ENCODE peak calls at places on chromosome 9, in eight cellular contexts. One of them, this sample, is unnamed.

GRCh38 chr9:15524845-15525455 is 14.2 kb upstream of the PSIP1 start:
- DNase-seq in ovary: no peak
- DNase-seq in AG08396: no peak
- DNase-seq in stimulated activated CD4-positive, alpha-beta T cell treated with anti-CD3 and anti-CD28 coated beads, TNF-alpha, amount 100 ng/mL, for 4 hours: no peak
- DNase-seq in body of pancreas: no peak
- DNase-seq in ecto neural progenitor cell: no peak
- DNase-seq in SW480: no peak
- DNase-seq in hypothalamus: no peak
- DNase-seq in this sample: no peak

GRCh38 chr9:32525506-32525905 is 490 bp downstream of the RIGI start:
- DNase-seq in ovary: no peak
- DNase-seq in AG08396: no peak
- DNase-seq in stimulated activated CD4-positive, alpha-beta T cell treated with anti-CD3 and anti-CD28 coated beads, TNF-alpha, amount 100 ng/mL, for 4 hours: no peak
- DNase-seq in body of pancreas: no peak
- DNase-seq in ecto neural progenitor cell: no peak
- DNase-seq in SW480: peak; percentile 1
- DNase-seq in hypothalamus: no peak
- DNase-seq in this sample: no peak

GRCh38 chr9:129968690-129969485 is 74.1 kb downstream of the FNBP1 start:
- DNase-seq in ovary: no peak
- DNase-seq in AG08396: peak; percentile 38
- DNase-seq in stimulated activated CD4-positive, alpha-beta T cell treated with anti-CD3 and anti-CD28 coated beads, TNF-alpha, amount 100 ng/mL, for 4 hours: no peak
- DNase-seq in body of pancreas: no peak
- DNase-seq in ecto neural progenitor cell: no peak
- DNase-seq in SW480: no peak
- DNase-seq in hypothalamus: no peak
- DNase-seq in this sample: peak; percentile 65

GRCh38 chr9:136437430-136437829 is 2.2 kb downstream of the INPP5E start:
- DNase-seq in ovary: no peak
- DNase-seq in AG08396: peak; percentile 56
- DNase-seq in stimulated activated CD4-positive, alpha-beta T cell treated with anti-CD3 and anti-CD28 coated beads, TNF-alpha, amount 100 ng/mL, for 4 hours: no peak
- DNase-seq in body of pancreas: no peak
- DNase-seq in ecto neural progenitor cell: no peak
- DNase-seq in SW480: no peak
- DNase-seq in hypothalamus: no peak
- DNase-seq in this sample: peak; percentile 93

GRCh38 chr9:92762196-92762595 is 2.4 kb downstream of the BICD2 start:
- DNase-seq in ovary: no peak
- DNase-seq in AG08396: no peak
- DNase-seq in stimulated activated CD4-positive, alpha-beta T cell treated with anti-CD3 and anti-CD28 coated beads, TNF-alpha, amount 100 ng/mL, for 4 hours: no peak
- DNase-seq in body of pancreas: no peak
- DNase-seq in ecto neural progenitor cell: no peak
- DNase-seq in SW480: no peak
- DNase-seq in hypothalamus: no peak
- DNase-seq in this sample: no peak

GRCh38 chr9:69748304-69748703 is 11.5 kb downstream of the PTAR1 start:
- DNase-seq in ovary: no peak
- DNase-seq in AG08396: no peak
- DNase-seq in stimulated activated CD4-positive, alpha-beta T cell treated with anti-CD3 and anti-CD28 coated beads, TNF-alpha, amount 100 ng/mL, for 4 hours: no peak
- DNase-seq in body of pancreas: no peak
- DNase-seq in ecto neural progenitor cell: no peak
- DNase-seq in SW480: no peak
- DNase-seq in hypothalamus: no peak
- DNase-seq in this sample: no peak

GRCh38 chr9:71886015-71886414 is 25.0 kb downstream of the ABHD17B start:
- DNase-seq in ovary: no peak
- DNase-seq in AG08396: no peak
- DNase-seq in stimulated activated CD4-positive, alpha-beta T cell treated with anti-CD3 and anti-CD28 coated beads, TNF-alpha, amount 100 ng/mL, for 4 hours: no peak
- DNase-seq in body of pancreas: no peak
- DNase-seq in ecto neural progenitor cell: no peak
- DNase-seq in SW480: no peak
- DNase-seq in hypothalamus: no peak
- DNase-seq in this sample: no peak

GRCh38 chr9:136078498-136079011 is 16.5 kb downstream of the NACC2 start:
- DNase-seq in ovary: no peak
- DNase-seq in AG08396: no peak
- DNase-seq in stimulated activated CD4-positive, alpha-beta T cell treated with anti-CD3 and anti-CD28 coated beads, TNF-alpha, amount 100 ng/mL, for 4 hours: no peak
- DNase-seq in body of pancreas: no peak
- DNase-seq in ecto neural progenitor cell: no peak
- DNase-seq in SW480: no peak
- DNase-seq in hypothalamus: no peak
- DNase-seq in this sample: peak; percentile 55

GRCh38 chr9:136297016-136297691 is 6.7 kb downstream of the CCDC187 start:
- DNase-seq in ovary: no peak
- DNase-seq in AG08396: no peak
- DNase-seq in stimulated activated CD4-positive, alpha-beta T cell treated with anti-CD3 and anti-CD28 coated beads, TNF-alpha, amount 100 ng/mL, for 4 hours: no peak
- DNase-seq in body of pancreas: peak; percentile 94
- DNase-seq in ecto neural progenitor cell: no peak
- DNase-seq in SW480: peak; percentile 81
- DNase-seq in hypothalamus: no peak
- DNase-seq in this sample: no peak

GRCh38 chr9:113616716-113617496 is 153.4 kb downstream of the RGS3 start:
- DNase-seq in ovary: no peak
- DNase-seq in AG08396: no peak
- DNase-seq in stimulated activated CD4-positive, alpha-beta T cell treated with anti-CD3 and anti-CD28 coated beads, TNF-alpha, amount 100 ng/mL, for 4 hours: no peak
- DNase-seq in body of pancreas: no peak
- DNase-seq in ecto neural progenitor cell: no peak
- DNase-seq in SW480: no peak
- DNase-seq in hypothalamus: no peak
- DNase-seq in this sample: no peak

GRCh38 chr9:19185191-19185590 is 45.3 kb upstream of the DENND4C start:
- DNase-seq in ovary: no peak
- DNase-seq in AG08396: no peak
- DNase-seq in stimulated activated CD4-positive, alpha-beta T cell treated with anti-CD3 and anti-CD28 coated beads, TNF-alpha, amount 100 ng/mL, for 4 hours: no peak
- DNase-seq in body of pancreas: no peak
- DNase-seq in ecto neural progenitor cell: no peak
- DNase-seq in SW480: no peak
- DNase-seq in hypothalamus: no peak
- DNase-seq in this sample: no peak

GRCh38 chr9:34984049-34984448 is 5.5 kb upstream of the DNAJB5 start:
- DNase-seq in ovary: no peak
- DNase-seq in AG08396: no peak
- DNase-seq in stimulated activated CD4-positive, alpha-beta T cell treated with anti-CD3 and anti-CD28 coated beads, TNF-alpha, amount 100 ng/mL, for 4 hours: no peak
- DNase-seq in body of pancreas: no peak
- DNase-seq in ecto neural progenitor cell: peak; percentile 71
- DNase-seq in SW480: peak; percentile 25
- DNase-seq in hypothalamus: no peak
- DNase-seq in this sample: no peak

GRCh38 chr9:121772600-121773285 is 121.3 kb downstream of the DAB2IP start:
- DNase-seq in ovary: peak; percentile 20
- DNase-seq in AG08396: no peak
- DNase-seq in stimulated activated CD4-positive, alpha-beta T cell treated with anti-CD3 and anti-CD28 coated beads, TNF-alpha, amount 100 ng/mL, for 4 hours: no peak
- DNase-seq in body of pancreas: peak; percentile 74
- DNase-seq in ecto neural progenitor cell: no peak
- DNase-seq in SW480: no peak
- DNase-seq in hypothalamus: peak; percentile 78
- DNase-seq in this sample: no peak

GRCh38 chr9:752201-752600 is 89.3 kb upstream of the DMRT1 start:
- DNase-seq in ovary: no peak
- DNase-seq in AG08396: peak; percentile 51
- DNase-seq in stimulated activated CD4-positive, alpha-beta T cell treated with anti-CD3 and anti-CD28 coated beads, TNF-alpha, amount 100 ng/mL, for 4 hours: no peak
- DNase-seq in body of pancreas: no peak
- DNase-seq in ecto neural progenitor cell: no peak
- DNase-seq in SW480: no peak
- DNase-seq in hypothalamus: no peak
- DNase-seq in this sample: peak; percentile 93

GRCh38 chr9:71758785-71759184 is 9.5 kb downstream of the CEMIP2 start:
- DNase-seq in ovary: no peak
- DNase-seq in AG08396: no peak
- DNase-seq in stimulated activated CD4-positive, alpha-beta T cell treated with anti-CD3 and anti-CD28 coated beads, TNF-alpha, amount 100 ng/mL, for 4 hours: no peak
- DNase-seq in body of pancreas: peak; percentile 35
- DNase-seq in ecto neural progenitor cell: no peak
- DNase-seq in SW480: peak; percentile 77
- DNase-seq in hypothalamus: no peak
- DNase-seq in this sample: peak; percentile 62

GRCh38 chr9:126615251-126615790 is 1.6 kb downstream of the LMX1B start:
- DNase-seq in ovary: no peak
- DNase-seq in AG08396: no peak
- DNase-seq in stimulated activated CD4-positive, alpha-beta T cell treated with anti-CD3 and anti-CD28 coated beads, TNF-alpha, amount 100 ng/mL, for 4 hours: no peak
- DNase-seq in body of pancreas: peak; percentile 47
- DNase-seq in ecto neural progenitor cell: peak; percentile 67
- DNase-seq in SW480: no peak
- DNase-seq in hypothalamus: no peak
- DNase-seq in this sample: peak; percentile 92

GRCh38 chr9:102479191-102479590 is 515.9 kb upstream of the CYLC2 start:
- DNase-seq in ovary: no peak
- DNase-seq in AG08396: no peak
- DNase-seq in stimulated activated CD4-positive, alpha-beta T cell treated with anti-CD3 and anti-CD28 coated beads, TNF-alpha, amount 100 ng/mL, for 4 hours: no peak
- DNase-seq in body of pancreas: no peak
- DNase-seq in ecto neural progenitor cell: no peak
- DNase-seq in SW480: no peak
- DNase-seq in hypothalamus: no peak
- DNase-seq in this sample: no peak

GRCh38 chr9:106893088-106893487 is 30.1 kb downstream of the ZNF462 start:
- DNase-seq in ovary: no peak
- DNase-seq in AG08396: no peak
- DNase-seq in stimulated activated CD4-positive, alpha-beta T cell treated with anti-CD3 and anti-CD28 coated beads, TNF-alpha, amount 100 ng/mL, for 4 hours: no peak
- DNase-seq in body of pancreas: no peak
- DNase-seq in ecto neural progenitor cell: no peak
- DNase-seq in SW480: peak; percentile 66
- DNase-seq in hypothalamus: no peak
- DNase-seq in this sample: peak; percentile 76

GRCh38 chr9:15158019-15158418 is 149.0 kb downstream of the TTC39B start:
- DNase-seq in ovary: no peak
- DNase-seq in AG08396: no peak
- DNase-seq in stimulated activated CD4-positive, alpha-beta T cell treated with anti-CD3 and anti-CD28 coated beads, TNF-alpha, amount 100 ng/mL, for 4 hours: no peak
- DNase-seq in body of pancreas: no peak
- DNase-seq in ecto neural progenitor cell: no peak
- DNase-seq in SW480: no peak
- DNase-seq in hypothalamus: no peak
- DNase-seq in this sample: no peak

GRCh38 chr9:73215249-73215648 is 63.6 kb downstream of the ANXA1 start:
- DNase-seq in ovary: no peak
- DNase-seq in AG08396: no peak
- DNase-seq in stimulated activated CD4-positive, alpha-beta T cell treated with anti-CD3 and anti-CD28 coated beads, TNF-alpha, amount 100 ng/mL, for 4 hours: no peak
- DNase-seq in body of pancreas: no peak
- DNase-seq in ecto neural progenitor cell: no peak
- DNase-seq in SW480: no peak
- DNase-seq in hypothalamus: no peak
- DNase-seq in this sample: peak; percentile 61

GRCh38 chr9:134392900-134393299 is 66.6 kb downstream of the RXRA start:
- DNase-seq in ovary: no peak
- DNase-seq in AG08396: no peak
- DNase-seq in stimulated activated CD4-positive, alpha-beta T cell treated with anti-CD3 and anti-CD28 coated beads, TNF-alpha, amount 100 ng/mL, for 4 hours: no peak
- DNase-seq in body of pancreas: no peak
- DNase-seq in ecto neural progenitor cell: no peak
- DNase-seq in SW480: no peak
- DNase-seq in hypothalamus: no peak
- DNase-seq in this sample: no peak

GRCh38 chr9:105507096-105507495 is 50.8 kb upstream of the FKTN start:
- DNase-seq in ovary: no peak
- DNase-seq in AG08396: no peak
- DNase-seq in stimulated activated CD4-positive, alpha-beta T cell treated with anti-CD3 and anti-CD28 coated beads, TNF-alpha, amount 100 ng/mL, for 4 hours: no peak
- DNase-seq in body of pancreas: no peak
- DNase-seq in ecto neural progenitor cell: no peak
- DNase-seq in SW480: peak; percentile 9
- DNase-seq in hypothalamus: no peak
- DNase-seq in this sample: no peak

GRCh38 chr9:34398875-34399274 is 22.2 kb upstream of the MYORG start:
- DNase-seq in ovary: no peak
- DNase-seq in AG08396: no peak
- DNase-seq in stimulated activated CD4-positive, alpha-beta T cell treated with anti-CD3 and anti-CD28 coated beads, TNF-alpha, amount 100 ng/mL, for 4 hours: no peak
- DNase-seq in body of pancreas: no peak
- DNase-seq in ecto neural progenitor cell: peak; percentile 22
- DNase-seq in SW480: no peak
- DNase-seq in hypothalamus: no peak
- DNase-seq in this sample: peak; percentile 27

GRCh38 chr9:137298983-137299521 is 3.0 kb downstream of the NRARP start:
- DNase-seq in ovary: peak; percentile 6
- DNase-seq in AG08396: no peak
- DNase-seq in stimulated activated CD4-positive, alpha-beta T cell treated with anti-CD3 and anti-CD28 coated beads, TNF-alpha, amount 100 ng/mL, for 4 hours: no peak
- DNase-seq in body of pancreas: peak; percentile 43
- DNase-seq in ecto neural progenitor cell: peak; percentile 62
- DNase-seq in SW480: no peak
- DNase-seq in hypothalamus: no peak
- DNase-seq in this sample: no peak

GRCh38 chr9:22105005-22105722 is 96.1 kb upstream of the CDKN2B start:
- DNase-seq in ovary: no peak
- DNase-seq in AG08396: no peak
- DNase-seq in stimulated activated CD4-positive, alpha-beta T cell treated with anti-CD3 and anti-CD28 coated beads, TNF-alpha, amount 100 ng/mL, for 4 hours: no peak
- DNase-seq in body of pancreas: no peak
- DNase-seq in ecto neural progenitor cell: no peak
- DNase-seq in SW480: no peak
- DNase-seq in hypothalamus: no peak
- DNase-seq in this sample: no peak

GRCh38 chr9:79408617-79409016 is 163.1 kb upstream of the TLE4 start:
- DNase-seq in ovary: no peak
- DNase-seq in AG08396: peak; percentile 12
- DNase-seq in stimulated activated CD4-positive, alpha-beta T cell treated with anti-CD3 and anti-CD28 coated beads, TNF-alpha, amount 100 ng/mL, for 4 hours: no peak
- DNase-seq in body of pancreas: no peak
- DNase-seq in ecto neural progenitor cell: no peak
- DNase-seq in SW480: no peak
- DNase-seq in hypothalamus: no peak
- DNase-seq in this sample: peak; percentile 48

GRCh38 chr9:137046094-137046787 is at the start of gene NPDC1:
- DNase-seq in ovary: peak; percentile 53
- DNase-seq in AG08396: peak; percentile 94
- DNase-seq in stimulated activated CD4-positive, alpha-beta T cell treated with anti-CD3 and anti-CD28 coated beads, TNF-alpha, amount 100 ng/mL, for 4 hours: peak; percentile 52
- DNase-seq in body of pancreas: peak; percentile 89
- DNase-seq in ecto neural progenitor cell: peak; percentile 93
- DNase-seq in SW480: peak; percentile 85
- DNase-seq in hypothalamus: peak; percentile 67
- DNase-seq in this sample: peak; percentile 100

GRCh38 chr9:34338664-34339063 is 9.3 kb downstream of the NUDT2 start:
- DNase-seq in ovary: no peak
- DNase-seq in AG08396: no peak
- DNase-seq in stimulated activated CD4-positive, alpha-beta T cell treated with anti-CD3 and anti-CD28 coated beads, TNF-alpha, amount 100 ng/mL, for 4 hours: no peak
- DNase-seq in body of pancreas: no peak
- DNase-seq in ecto neural progenitor cell: no peak
- DNase-seq in SW480: no peak
- DNase-seq in hypothalamus: peak; percentile 49
- DNase-seq in this sample: no peak

GRCh38 chr9:128149001-128149701 is at the start of gene LCN2:
- DNase-seq in ovary: no peak
- DNase-seq in AG08396: no peak
- DNase-seq in stimulated activated CD4-positive, alpha-beta T cell treated with anti-CD3 and anti-CD28 coated beads, TNF-alpha, amount 100 ng/mL, for 4 hours: no peak
- DNase-seq in body of pancreas: peak; percentile 92
- DNase-seq in ecto neural progenitor cell: no peak
- DNase-seq in SW480: peak; percentile 88
- DNase-seq in hypothalamus: no peak
- DNase-seq in this sample: peak; percentile 65

GRCh38 chr9:38380230-38380871 is 12.2 kb upstream of the ALDH1B1 start:
- DNase-seq in ovary: no peak
- DNase-seq in AG08396: no peak
- DNase-seq in stimulated activated CD4-positive, alpha-beta T cell treated with anti-CD3 and anti-CD28 coated beads, TNF-alpha, amount 100 ng/mL, for 4 hours: no peak
- DNase-seq in body of pancreas: no peak
- DNase-seq in ecto neural progenitor cell: peak; percentile 41
- DNase-seq in SW480: no peak
- DNase-seq in hypothalamus: no peak
- DNase-seq in this sample: no peak

GRCh38 chr9:135670721-135671590 is 7.8 kb downstream of the LCN9 start:
- DNase-seq in ovary: no peak
- DNase-seq in AG08396: no peak
- DNase-seq in stimulated activated CD4-positive, alpha-beta T cell treated with anti-CD3 and anti-CD28 coated beads, TNF-alpha, amount 100 ng/mL, for 4 hours: no peak
- DNase-seq in body of pancreas: no peak
- DNase-seq in ecto neural progenitor cell: no peak
- DNase-seq in SW480: no peak
- DNase-seq in hypothalamus: no peak
- DNase-seq in this sample: peak; percentile 68

GRCh38 chr9:129567329-129567728 is 53.6 kb downstream of the C9orf50 start:
- DNase-seq in ovary: no peak
- DNase-seq in AG08396: no peak
- DNase-seq in stimulated activated CD4-positive, alpha-beta T cell treated with anti-CD3 and anti-CD28 coated beads, TNF-alpha, amount 100 ng/mL, for 4 hours: no peak
- DNase-seq in body of pancreas: no peak
- DNase-seq in ecto neural progenitor cell: no peak
- DNase-seq in SW480: no peak
- DNase-seq in hypothalamus: no peak
- DNase-seq in this sample: no peak

GRCh38 chr9:133683494-133684460 is 47.6 kb downstream of the DBH start:
- DNase-seq in ovary: no peak
- DNase-seq in AG08396: peak; percentile 48
- DNase-seq in stimulated activated CD4-positive, alpha-beta T cell treated with anti-CD3 and anti-CD28 coated beads, TNF-alpha, amount 100 ng/mL, for 4 hours: no peak
- DNase-seq in body of pancreas: no peak
- DNase-seq in ecto neural progenitor cell: no peak
- DNase-seq in SW480: no peak
- DNase-seq in hypothalamus: no peak
- DNase-seq in this sample: peak; percentile 94

GRCh38 chr9:63859475-63860215 is 1425.4 kb downstream of the FOXD4L5 start:
- DNase-seq in ovary: peak; percentile 48
- DNase-seq in AG08396: no peak
- DNase-seq in stimulated activated CD4-positive, alpha-beta T cell treated with anti-CD3 and anti-CD28 coated beads, TNF-alpha, amount 100 ng/mL, for 4 hours: no peak
- DNase-seq in body of pancreas: no peak
- DNase-seq in ecto neural progenitor cell: no peak
- DNase-seq in SW480: no peak
- DNase-seq in hypothalamus: no peak
- DNase-seq in this sample: peak; percentile 9